ENCODE peak calls at places on chromosomes 6 and 20, in six cellular contexts. One of them, this sample, is unnamed.

GRCh38 chr20:51938557-51939324 is 136.4 kb upstream of the SALL4 start:
- DNase-seq in A673: peak; percentile 84
- DNase-seq in upper lobe of right lung: no peak
- DNase-seq in small intestine: no peak
- DNase-seq in heart right ventricle: no peak
- DNase-seq in uterus: no peak
- DNase-seq in this sample: no peak

GRCh38 chr20:47225458-47225857 is 131.0 kb downstream of the ZMYND8 start:
- DNase-seq in heart right ventricle: no peak
- DNase-seq in upper lobe of right lung: no peak
- DNase-seq in A673: no peak
- DNase-seq in small intestine: no peak
- DNase-seq in uterus: no peak
- DNase-seq in this sample: no peak

GRCh38 chr6:37306026-37306425 is 47.8 kb upstream of the RNF8 start:
- DNase-seq in heart right ventricle: no peak
- DNase-seq in uterus: no peak
- DNase-seq in upper lobe of right lung: no peak
- DNase-seq in A673: no peak
- DNase-seq in small intestine: no peak
- DNase-seq in this sample: no peak

GRCh38 chr6:38522322-38522721 is 117.4 kb downstream of the BTBD9 start:
- DNase-seq in heart right ventricle: peak; percentile 23
- DNase-seq in A673: no peak
- DNase-seq in upper lobe of right lung: no peak
- DNase-seq in uterus: peak; percentile 16
- DNase-seq in small intestine: no peak
- DNase-seq in this sample: no peak

GRCh38 chr6:168377481-168377850 is 57.9 kb upstream of the DACT2 start:
- DNase-seq in small intestine: no peak
- DNase-seq in uterus: peak; percentile 64
- DNase-seq in upper lobe of right lung: peak; percentile 57
- DNase-seq in A673: peak; percentile 25
- DNase-seq in heart right ventricle: peak; percentile 77
- DNase-seq in this sample: no peak

GRCh38 chr6:111205502-111205901 is 118.2 kb downstream of the SLC16A10 start:
- DNase-seq in small intestine: no peak
- DNase-seq in A673: no peak
- DNase-seq in upper lobe of right lung: no peak
- DNase-seq in heart right ventricle: no peak
- DNase-seq in uterus: no peak
- DNase-seq in this sample: no peak

GRCh38 chr6:5422321-5422915 is 161.1 kb downstream of the FARS2 start:
- DNase-seq in A673: peak; percentile 59
- DNase-seq in small intestine: peak; percentile 18
- DNase-seq in uterus: no peak
- DNase-seq in heart right ventricle: no peak
- DNase-seq in upper lobe of right lung: no peak
- DNase-seq in this sample: no peak

GRCh38 chr20:36214684-36215256 is 21.5 kb upstream of the AAR2 start:
- DNase-seq in heart right ventricle: no peak
- DNase-seq in uterus: no peak
- DNase-seq in small intestine: no peak
- DNase-seq in upper lobe of right lung: no peak
- DNase-seq in A673: peak; percentile 47
- DNase-seq in this sample: no peak

GRCh38 chr6:293185-294174 is 1.2 kb downstream of the DUSP22 start:
- DNase-seq in A673: no peak
- DNase-seq in heart right ventricle: peak; percentile 50
- DNase-seq in small intestine: peak; percentile 42
- DNase-seq in upper lobe of right lung: peak; percentile 74
- DNase-seq in uterus: peak; percentile 42
- DNase-seq in this sample: peak; percentile 68

GRCh38 chr6:106446983-106447382 is 86.5 kb downstream of the CRYBG1 start:
- DNase-seq in A673: no peak
- DNase-seq in small intestine: peak; percentile 87
- DNase-seq in heart right ventricle: no peak
- DNase-seq in uterus: no peak
- DNase-seq in upper lobe of right lung: no peak
- DNase-seq in this sample: no peak

GRCh38 chr6:133551847-133552331 is 310.7 kb downstream of the EYA4 start:
- DNase-seq in uterus: peak; percentile 30
- DNase-seq in small intestine: no peak
- DNase-seq in A673: peak; percentile 37
- DNase-seq in heart right ventricle: peak; percentile 15
- DNase-seq in upper lobe of right lung: peak; percentile 64
- DNase-seq in this sample: no peak

GRCh38 chr6:146244630-146245143 is 215.8 kb downstream of the GRM1 start:
- DNase-seq in heart right ventricle: no peak
- DNase-seq in small intestine: no peak
- DNase-seq in A673: no peak
- DNase-seq in uterus: no peak
- DNase-seq in upper lobe of right lung: no peak
- DNase-seq in this sample: no peak

GRCh38 chr20:63208346-63208924 is 7.5 kb downstream of the YTHDF1 start:
- DNase-seq in A673: no peak
- DNase-seq in small intestine: no peak
- DNase-seq in upper lobe of right lung: no peak
- DNase-seq in heart right ventricle: no peak
- DNase-seq in uterus: no peak
- DNase-seq in this sample: no peak

GRCh38 chr6:7725849-7726415 is at the start of gene BMP6:
- DNase-seq in small intestine: peak; percentile 75
- DNase-seq in uterus: peak; percentile 85
- DNase-seq in A673: peak; percentile 92
- DNase-seq in upper lobe of right lung: peak; percentile 92
- DNase-seq in heart right ventricle: peak; percentile 85
- DNase-seq in this sample: peak; percentile 76

GRCh38 chr20:32115196-32115767 is 5.8 kb downstream of the TM9SF4 start:
- DNase-seq in upper lobe of right lung: no peak
- DNase-seq in small intestine: no peak
- DNase-seq in heart right ventricle: no peak
- DNase-seq in A673: no peak
- DNase-seq in uterus: no peak
- DNase-seq in this sample: no peak

GRCh38 chr6:1286972-1287600 is 24.8 kb upstream of the FOXQ1 start:
- DNase-seq in upper lobe of right lung: peak; percentile 86
- DNase-seq in heart right ventricle: no peak
- DNase-seq in small intestine: peak; percentile 28
- DNase-seq in A673: no peak
- DNase-seq in uterus: no peak
- DNase-seq in this sample: no peak

GRCh38 chr20:16187956-16188616 is 385.2 kb downstream of the KIF16B start:
- DNase-seq in small intestine: no peak
- DNase-seq in uterus: no peak
- DNase-seq in upper lobe of right lung: no peak
- DNase-seq in A673: no peak
- DNase-seq in heart right ventricle: no peak
- DNase-seq in this sample: no peak

GRCh38 chr20:44089987-44090674 is 96.9 kb downstream of the JPH2 start:
- DNase-seq in small intestine: peak; percentile 37
- DNase-seq in uterus: no peak
- DNase-seq in heart right ventricle: no peak
- DNase-seq in A673: peak; percentile 82
- DNase-seq in upper lobe of right lung: no peak
- DNase-seq in this sample: no peak

GRCh38 chr20:5864873-5865582 is 85.3 kb downstream of the TRMT6 start:
- DNase-seq in heart right ventricle: no peak
- DNase-seq in upper lobe of right lung: no peak
- DNase-seq in A673: no peak
- DNase-seq in uterus: no peak
- DNase-seq in small intestine: peak; percentile 20
- DNase-seq in this sample: no peak

GRCh38 chr6:9397981-9398559 is 962.7 kb upstream of the SLC35B3 start:
- DNase-seq in uterus: no peak
- DNase-seq in A673: no peak
- DNase-seq in upper lobe of right lung: peak; percentile 64
- DNase-seq in small intestine: no peak
- DNase-seq in heart right ventricle: peak; percentile 74
- DNase-seq in this sample: no peak

GRCh38 chr6:79031821-79032590 is 46.0 kb downstream of the PHIP start:
- DNase-seq in upper lobe of right lung: no peak
- DNase-seq in heart right ventricle: no peak
- DNase-seq in A673: no peak
- DNase-seq in uterus: no peak
- DNase-seq in small intestine: no peak
- DNase-seq in this sample: no peak

GRCh38 chr20:44643596-44644383 is 7.7 kb downstream of the ADA start:
- DNase-seq in small intestine: peak; percentile 33
- DNase-seq in uterus: peak; percentile 66
- DNase-seq in heart right ventricle: peak; percentile 81
- DNase-seq in upper lobe of right lung: peak; percentile 78
- DNase-seq in A673: peak; percentile 69
- DNase-seq in this sample: peak; percentile 37

GRCh38 chr20:3801846-3802245 is 5.7 kb downstream of the CDC25B start:
- DNase-seq in A673: no peak
- DNase-seq in heart right ventricle: no peak
- DNase-seq in small intestine: no peak
- DNase-seq in uterus: no peak
- DNase-seq in upper lobe of right lung: no peak
- DNase-seq in this sample: no peak

GRCh38 chr6:149336529-149336928 is 19.0 kb downstream of the TAB2 start:
- DNase-seq in uterus: no peak
- DNase-seq in upper lobe of right lung: no peak
- DNase-seq in heart right ventricle: no peak
- DNase-seq in A673: no peak
- DNase-seq in small intestine: no peak
- DNase-seq in this sample: no peak

GRCh38 chr6:105835373-105835772 is 250.8 kb upstream of the PRDM1 start:
- DNase-seq in upper lobe of right lung: no peak
- DNase-seq in small intestine: no peak
- DNase-seq in A673: peak; percentile 48
- DNase-seq in heart right ventricle: no peak
- DNase-seq in uterus: no peak
- DNase-seq in this sample: no peak

DNA sequence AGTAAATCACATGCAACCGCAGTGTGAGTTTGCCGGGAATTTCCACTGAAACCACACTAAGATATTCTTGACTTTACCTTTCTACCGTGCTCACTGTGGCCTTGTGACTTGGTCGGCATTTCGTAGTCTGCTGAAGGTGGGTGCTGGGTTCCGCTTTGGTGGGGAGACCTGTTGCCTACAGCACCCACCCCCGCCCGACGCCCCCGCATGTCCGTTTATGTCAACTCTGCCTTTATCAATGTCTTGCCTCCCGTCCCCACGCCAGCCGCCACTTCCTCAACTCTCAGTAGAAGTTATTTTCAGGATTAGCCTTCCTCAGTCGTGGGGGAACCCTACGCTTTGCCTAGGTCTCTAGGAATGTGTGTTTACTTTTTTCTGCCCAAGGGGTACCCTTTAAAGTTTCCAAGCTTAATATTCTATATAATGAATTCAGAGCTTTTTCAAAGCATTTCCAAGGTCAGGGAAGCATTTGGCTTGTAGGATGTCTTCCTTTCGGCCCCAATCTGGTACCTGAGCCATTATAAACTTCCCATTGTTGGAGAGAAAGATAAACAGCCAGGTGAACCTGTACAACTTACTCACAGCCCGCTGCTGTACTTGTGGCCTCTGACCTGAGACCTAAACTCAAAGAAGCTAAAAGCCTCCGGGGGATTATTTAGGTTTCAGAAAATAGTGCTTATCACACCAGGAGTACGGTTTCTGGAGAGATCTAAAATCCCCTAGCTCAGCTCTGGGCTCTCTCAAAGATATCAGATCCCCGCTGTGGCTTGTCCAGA is 54.2 kb downstream of the TBC1D7 start:
- DNase-seq in heart right ventricle: no peak
- DNase-seq in A673: no peak
- DNase-seq in small intestine: no peak
- DNase-seq in uterus: no peak
- DNase-seq in upper lobe of right lung: peak; percentile 90
- DNase-seq in this sample: peak; percentile 78
- H3K4me3 ChIP-seq in heart right ventricle: peak overlapping the region; percentile 37
- H3K4me3 ChIP-seq in A673: no peak overlapping the region
- H3K4me3 ChIP-seq in small intestine: no peak overlapping the region
- H3K4me3 ChIP-seq in uterus: no peak overlapping the region
- H3K4me3 ChIP-seq in upper lobe of right lung: peak overlapping the region; percentile 44
- H3K4me3 ChIP-seq in this sample: peak overlapping the region; percentile 73

DNA sequence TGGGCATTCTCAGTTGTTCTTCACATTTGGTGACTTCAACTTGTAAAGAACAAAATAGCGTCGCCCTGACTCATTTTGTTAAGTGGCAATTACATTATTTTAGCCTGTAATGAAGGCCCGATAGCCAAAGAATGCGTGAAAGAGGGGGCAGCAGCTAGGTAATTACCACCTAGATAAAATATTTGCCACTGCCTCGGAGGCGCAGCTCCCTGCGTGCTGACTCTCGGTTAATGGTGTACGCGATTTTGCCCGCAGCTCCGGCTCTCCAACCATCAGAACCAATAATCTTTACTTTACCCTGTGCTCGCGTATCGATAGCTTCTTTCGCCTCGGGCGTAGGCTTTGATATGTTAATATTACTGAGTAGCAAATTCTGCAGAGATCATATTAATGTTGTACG is 8.7 kb downstream of the TFAP2D start:
- DNase-seq in small intestine: no peak
- DNase-seq in uterus: no peak
- DNase-seq in heart right ventricle: no peak
- DNase-seq in upper lobe of right lung: no peak
- DNase-seq in A673: no peak
- DNase-seq in this sample: no peak
- H3K27me3 ChIP-seq in small intestine: peaks cover 31% of the 10 kb centered on the region
- H3K27me3 ChIP-seq in uterus: peaks cover 19% of the 10 kb centered on the region
- H3K27me3 ChIP-seq in heart right ventricle: peaks cover 73% of the 10 kb centered on the region
- H3K27me3 ChIP-seq in upper lobe of right lung: peaks cover 74% of the 10 kb centered on the region
- H3K27me3 ChIP-seq in A673: peaks cover 100% of the 10 kb centered on the region
- H3K27me3 ChIP-seq in this sample: no peaks in the 10 kb centered on the region

GRCh38 chr20:48359692-48360337 is 468.0 kb downstream of the PREX1 start:
- DNase-seq in A673: no peak
- DNase-seq in upper lobe of right lung: no peak
- DNase-seq in uterus: no peak
- DNase-seq in small intestine: no peak
- DNase-seq in heart right ventricle: no peak
- DNase-seq in this sample: peak; percentile 85
- H3K4me3 ChIP-seq in A673: no peak overlapping the region
- H3K4me3 ChIP-seq in upper lobe of right lung: no peak overlapping the region
- H3K4me3 ChIP-seq in uterus: no peak overlapping the region
- H3K4me3 ChIP-seq in small intestine: no peak overlapping the region
- H3K4me3 ChIP-seq in heart right ventricle: no peak overlapping the region
- H3K4me3 ChIP-seq in this sample: peak overlapping the region; percentile 65

DNA sequence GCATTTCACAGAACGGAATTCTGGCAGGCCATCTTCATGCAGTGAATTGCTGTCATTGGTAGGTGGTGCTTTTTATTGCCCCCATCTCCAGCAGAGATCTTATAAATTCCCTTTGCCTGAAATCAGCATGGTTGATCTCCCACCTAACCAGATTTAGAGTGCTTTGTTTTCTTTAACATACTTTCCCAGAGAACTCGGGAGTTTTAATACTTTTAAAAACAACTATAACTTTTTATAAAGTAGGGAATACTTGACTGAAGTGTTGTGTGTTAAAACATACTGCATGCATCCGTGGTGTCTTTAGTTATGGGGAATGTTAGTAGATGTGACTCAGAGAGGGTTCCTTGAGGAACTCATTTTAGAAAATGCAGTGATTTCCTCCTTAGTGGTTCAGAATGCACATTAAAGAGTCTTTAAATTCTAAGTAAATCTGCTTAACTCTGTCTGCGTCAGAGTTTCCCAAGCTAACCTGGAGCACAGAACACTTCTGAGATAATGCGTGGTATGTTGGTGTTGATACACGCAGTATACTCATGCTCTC is 54.9 kb downstream of the AKAP12 start:
- DNase-seq in small intestine: no peak
- DNase-seq in A673: no peak
- DNase-seq in upper lobe of right lung: no peak
- DNase-seq in uterus: no peak
- DNase-seq in heart right ventricle: no peak
- DNase-seq in this sample: no peak
- H3K27me3 ChIP-seq in small intestine: no peaks in the 10 kb centered on the region
- H3K27me3 ChIP-seq in A673: no peaks in the 10 kb centered on the region
- H3K27me3 ChIP-seq in upper lobe of right lung: no peaks in the 10 kb centered on the region
- H3K27me3 ChIP-seq in uterus: no peaks in the 10 kb centered on the region
- H3K27me3 ChIP-seq in heart right ventricle: peaks cover 3% of the 10 kb centered on the region
- H3K27me3 ChIP-seq in this sample: no peaks in the 10 kb centered on the region